ENCODE peak calls at places on chromosomes 13 and 19, in five cellular contexts. K, O, J, M and W are unnamed samples. For H3K4me1, the result is how much of the 10 kb centered on the place peaks cover.

GRCh38 chr13:108933061-108933460 is 303.6 kb downstream of the MYO16 start:
- DNase-seq in K (no peak), O (no peak), J (no peak), M (no peak), W (no peak)

GRCh38 chr19:39410620-39411005 is 1.9 kb upstream of the PLEKHG2 start:
- DNase-seq in K (no peak), O (no peak), J (no peak), M (peak), W (no peak)

GRCh38 chr19:48354332-48354992 is 9.3 kb downstream of the TMEM143 start:
- DNase-seq in K (peak), O (no peak), J (no peak), M (peak), W (no peak)

GRCh38 chr13:98174995-98175394 is 2.1 kb downstream of the RNF113B start:
- DNase-seq in K (no peak), O (no peak), J (no peak), M (no peak), W (no peak)

GRCh38 chr19:42468273-42468796 is 25.6 kb upstream of the CXCL17 start:
- DNase-seq in K (no peak), O (no peak), J (no peak), M (peak), W (no peak)

GRCh38 chr13:43878897-43879322 is 630 bp downstream of the CCDC122 start:
- DNase-seq in K (peak), O (peak), J (peak), M (peak), W (no peak)

GRCh38 chr13:92307752-92308151 is 909.3 kb downstream of the GPC5 start:
- DNase-seq in K (no peak), O (no peak), J (no peak), M (no peak), W (no peak)

GRCh38 chr13:60066206-60066605 is 97.5 kb downstream of the DIAPH3 start:
- DNase-seq in K (no peak), O (no peak), J (no peak), M (no peak), W (no peak)

GRCh38 chr19:5131866-5132561 is 163.1 kb downstream of the KDM4B start:
- DNase-seq in K (no peak), O (no peak), J (no peak), M (peak), W (no peak)

GRCh38 chr13:45500492-45501174 is 35.9 kb downstream of the COG3 start:
- DNase-seq in K (no peak), O (no peak), J (no peak), M (no peak), W (no peak)

GRCh38 chr13:51220706-51221105 is 1.5 kb upstream of the FAM124A start:
- DNase-seq in K (no peak), O (no peak), J (no peak), M (no peak), W (no peak)

GRCh38 chr13:110329258-110329657 is 22.2 kb downstream of the COL4A2 start:
- DNase-seq in K (no peak), O (no peak), J (no peak), M (no peak), W (no peak)
- H3K4me1 ChIP-seq in K (under half), O (under half), J (half or more), M (under half), W (under half)

DNA sequence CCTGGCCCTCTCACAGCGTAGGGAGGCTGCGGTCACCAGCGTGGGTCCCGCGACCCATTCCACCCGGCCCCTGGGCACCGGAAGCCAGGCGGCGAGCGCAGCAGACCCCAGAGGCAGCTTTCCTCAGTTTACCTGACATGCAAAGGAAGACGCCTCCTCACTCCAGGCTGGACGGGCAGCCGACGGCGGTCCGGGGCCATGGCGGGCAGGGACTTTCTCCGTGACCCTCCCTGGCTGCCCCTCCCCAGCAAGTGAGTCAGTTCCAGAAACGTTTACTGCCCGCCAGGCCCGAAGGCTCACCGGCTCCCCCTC is 5.5 kb downstream of the SBNO2 start:
- DNase-seq in K (no peak), O (no peak), J (no peak), M (no peak), W (no peak)
- H3K4me1 ChIP-seq in K (half or more), O (under half), J (under half), M (under half), W (under half)

GRCh38 chr13:99986751-99987150 is 5.2 kb downstream of the ZIC2 start:
- DNase-seq in K (no peak), O (peak), J (no peak), M (no peak), W (no peak)
- H3K4me1 ChIP-seq in K (under half), O (under half), J (under half), M (under half), W (under half)

GRCh38 chr19:1018393-1018792 is 2.5 kb downstream of the TMEM259 start:
- DNase-seq in K (no peak), O (no peak), J (no peak), M (no peak), W (no peak)

GRCh38 chr19:1017906-1018305 is 3.0 kb downstream of the TMEM259 start:
- DNase-seq in K (no peak), O (no peak), J (peak), M (no peak), W (no peak)

GRCh38 chr19:1019980-1020867 is 699 bp downstream of the TMEM259 start:
- DNase-seq in K (no peak), O (peak), J (no peak), M (no peak), W (no peak)

GRCh38 chr19:1019616-1019961 is 1.3 kb downstream of the TMEM259 start:
- DNase-seq in K (no peak), O (no peak), J (no peak), M (no peak), W (no peak)

DNA sequence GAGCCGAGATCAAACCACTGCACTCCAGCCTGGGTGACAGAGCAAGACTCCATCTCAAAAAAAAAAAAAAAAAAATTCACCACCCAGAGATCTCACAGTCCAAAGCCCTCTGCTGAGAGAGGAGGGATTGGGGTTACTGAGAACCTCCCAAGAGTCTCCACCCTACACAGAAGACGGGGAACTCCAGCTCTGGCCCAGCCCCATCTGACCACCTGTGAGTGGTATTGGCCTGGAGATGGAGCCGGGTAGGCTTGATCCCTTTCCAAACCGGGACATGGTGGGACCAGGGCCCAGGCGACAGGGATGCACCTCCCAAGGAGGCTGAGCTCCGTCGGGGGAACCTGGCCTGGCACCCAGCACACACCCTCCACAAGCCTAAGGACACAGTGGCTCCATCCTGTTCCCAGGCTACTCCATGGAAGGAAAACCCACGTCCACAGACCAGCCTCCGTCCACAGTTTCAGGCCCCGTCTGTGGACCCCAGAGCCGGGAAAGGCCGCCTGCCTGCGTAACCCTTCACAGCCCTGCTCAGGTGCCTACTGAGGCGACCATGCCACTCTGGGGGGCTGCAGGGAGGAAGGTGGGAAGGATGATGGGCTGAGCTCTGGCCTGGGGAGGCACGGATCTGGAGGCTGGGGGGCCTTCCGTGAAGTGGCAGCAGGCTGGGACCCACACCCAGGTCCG is 1.8 kb downstream of the TMEM259 start:
- DNase-seq in K (peak), O (no peak), J (peak), M (no peak), W (no peak)
- H3K4me1 ChIP-seq in K (half or more), O (under half), J (half or more), M (under half), W (half or more)

DNA sequence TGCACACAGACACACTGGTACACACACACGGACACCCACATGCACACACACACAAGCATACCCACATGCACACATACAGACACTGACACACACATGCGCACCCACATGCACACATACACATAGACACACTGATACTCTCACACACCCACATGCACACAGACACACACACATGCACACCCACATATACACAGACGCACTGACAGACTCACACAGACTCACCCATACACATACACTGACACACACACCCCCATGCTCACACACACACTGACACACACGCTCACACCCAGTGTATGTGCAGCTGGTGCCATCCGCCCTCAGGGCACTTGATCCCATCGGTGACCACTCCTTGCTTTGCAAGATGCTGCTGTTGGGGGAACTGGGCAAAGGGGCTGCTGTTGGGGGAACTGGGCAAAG is 9.7 kb upstream of the RASA3 start:
- DNase-seq in K (no peak), O (no peak), J (no peak), M (no peak), W (no peak)
- H3K4me1 ChIP-seq in K (under half), O (under half), J (under half), M (under half), W (half or more)

GRCh38 chr19:16316506-16316882 is 8.1 kb upstream of the KLF2 start:
- DNase-seq in K (no peak), O (no peak), J (no peak), M (no peak), W (no peak)

GRCh38 chr19:16323532-16323931 is 1.1 kb upstream of the KLF2 start:
- DNase-seq in K (no peak), O (no peak), J (no peak), M (no peak), W (no peak)

GRCh38 chr19:16315825-16316505 is 8.7 kb upstream of the KLF2 start:
- DNase-seq in K (peak), O (no peak), J (peak), M (peak), W (no peak)

GRCh38 chr19:16320987-16321386 is 3.6 kb upstream of the KLF2 start:
- DNase-seq in K (no peak), O (no peak), J (no peak), M (no peak), W (no peak)

DNA sequence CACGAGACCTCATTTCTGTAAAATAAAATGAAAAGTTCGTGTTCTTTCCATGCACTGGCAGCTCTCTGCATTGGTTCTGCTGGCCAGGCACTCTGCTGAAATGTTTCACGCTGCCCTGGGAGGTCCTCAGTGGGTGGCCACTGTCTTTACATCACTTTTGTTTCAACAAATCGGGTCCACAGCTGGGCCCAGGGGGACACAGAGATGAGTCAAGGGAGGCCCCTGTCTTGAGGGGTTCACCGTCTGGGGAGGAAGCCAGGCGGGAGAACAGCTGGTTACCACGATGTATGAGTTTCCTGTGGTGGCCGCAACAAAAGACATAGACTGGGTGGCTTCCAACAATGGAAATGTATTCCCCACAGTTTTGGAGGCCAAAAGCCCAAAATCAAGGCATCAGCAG is 5.2 kb upstream of the KLF2 start:
- DNase-seq in K (no peak), O (no peak), J (no peak), M (no peak), W (peak)
- H3K4me1 ChIP-seq in K (under half), O (under half), J (under half), M (under half), W (under half)

DNA sequence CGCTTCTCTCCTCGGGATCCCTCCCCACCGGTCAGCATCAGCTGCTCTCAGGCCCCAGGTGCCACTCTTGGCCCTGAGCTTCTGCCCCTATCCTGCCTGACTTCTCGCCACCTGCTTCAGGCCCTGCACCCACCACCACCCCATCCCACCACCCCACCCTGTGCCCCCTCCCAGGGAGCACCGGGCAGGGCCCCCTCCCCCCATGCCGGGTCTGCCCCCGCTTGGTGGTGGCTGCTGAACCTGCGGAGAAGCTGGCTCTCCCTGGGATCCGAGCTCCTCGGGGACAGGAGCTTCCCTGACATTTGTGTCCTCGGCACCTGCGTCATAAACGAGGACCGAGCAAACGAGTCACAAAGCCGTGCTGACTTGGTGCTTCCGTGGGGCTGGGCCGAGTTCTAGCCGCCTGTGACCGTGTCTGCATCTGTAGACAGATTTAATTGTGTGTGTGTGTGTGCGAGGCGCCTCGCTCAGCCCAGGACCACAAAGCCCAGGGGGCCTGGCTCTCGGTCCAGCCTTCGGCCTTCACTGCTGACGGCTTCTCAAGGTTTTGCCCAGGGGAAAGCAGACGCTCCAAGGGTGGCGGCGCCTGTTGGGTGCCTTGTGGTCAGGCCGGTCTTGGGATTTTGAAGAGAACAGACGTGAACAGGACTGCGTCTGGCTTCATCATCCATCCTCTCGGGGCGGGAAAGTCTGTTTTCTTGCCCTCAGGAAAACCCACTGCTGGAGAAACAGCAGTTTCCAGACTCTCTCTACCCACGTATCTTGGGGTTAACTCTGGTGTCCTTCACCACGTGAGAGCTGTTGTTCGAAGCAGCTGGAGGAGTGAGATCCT is 70.0 kb upstream of the MCF2L start:
- DNase-seq in K (no peak), O (no peak), J (peak), M (no peak), W (no peak)
- H3K4me1 ChIP-seq in K (under half), O (under half), J (under half), M (under half), W (under half)

GRCh38 chr13:99575376-99575775 is 74.1 kb downstream of the TM9SF2 start:
- DNase-seq in K (no peak), O (peak), J (no peak), M (no peak), W (no peak)

GRCh38 chr13:99572921-99573320 is 71.6 kb downstream of the TM9SF2 start:
- DNase-seq in K (no peak), O (peak), J (no peak), M (no peak), W (no peak)

GRCh38 chr13:99566125-99567083 is 65.1 kb downstream of the TM9SF2 start:
- DNase-seq in K (no peak), O (peak), J (no peak), M (no peak), W (no peak)

DNA sequence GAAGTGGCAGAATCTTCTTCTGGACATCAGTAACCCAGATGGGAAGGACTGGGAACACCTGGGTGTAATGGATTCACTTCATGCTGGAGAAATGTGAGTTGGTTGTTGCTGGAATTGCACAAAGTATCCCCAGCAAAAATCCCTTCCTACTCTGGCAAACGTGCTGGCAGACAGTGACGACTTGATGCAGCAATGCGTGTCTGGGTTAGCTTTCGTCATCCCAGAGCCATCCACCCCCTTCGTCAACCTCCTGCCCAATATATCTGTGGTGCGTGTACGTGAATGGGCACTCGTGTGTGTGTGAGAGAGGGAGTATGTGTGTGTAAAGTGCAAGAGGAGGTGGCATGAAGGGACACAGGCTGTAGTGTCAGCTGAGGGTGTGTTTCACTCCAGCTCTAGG is 70.9 kb downstream of the TM9SF2 start:
- DNase-seq in K (no peak), O (no peak), J (no peak), M (no peak), W (no peak)
- H3K4me1 ChIP-seq in K (under half), O (under half), J (under half), M (under half), W (under half)

DNA sequence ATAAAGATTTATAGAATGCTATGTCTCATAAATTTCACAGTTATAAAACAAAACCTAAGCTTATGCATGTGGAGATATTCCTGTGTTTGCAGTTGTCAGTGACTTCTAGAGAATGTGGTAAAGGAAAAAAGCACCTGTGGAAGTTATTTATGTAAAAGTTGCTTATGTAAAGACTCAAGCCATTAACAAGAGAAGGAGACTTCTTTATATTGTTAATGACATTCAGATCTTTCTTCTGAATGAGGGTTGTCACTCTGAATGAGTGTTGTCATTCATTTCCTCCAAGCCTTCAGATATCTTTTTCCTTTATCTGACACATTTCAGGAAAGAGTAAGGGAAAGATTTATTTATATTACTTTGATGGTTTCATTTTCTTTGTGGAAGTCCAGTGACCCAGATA is 202.6 kb downstream of the TM9SF2 start:
- DNase-seq in K (no peak), O (peak), J (no peak), M (no peak), W (no peak)
- H3K4me1 ChIP-seq in K (under half), O (under half), J (under half), M (under half), W (under half)

GRCh38 chr13:42873081-42873480 is 91.7 kb downstream of the FAM216B start:
- DNase-seq in K (no peak), O (no peak), J (no peak), M (no peak), W (no peak)

GRCh38 chr13:42878721-42879120 is 97.3 kb downstream of the FAM216B start:
- DNase-seq in K (no peak), O (no peak), J (no peak), M (no peak), W (no peak)

GRCh38 chr13:42876270-42876714 is 94.9 kb downstream of the FAM216B start:
- DNase-seq in K (no peak), O (peak), J (no peak), M (no peak), W (no peak)

GRCh38 chr13:42876810-42877550 is 95.6 kb downstream of the FAM216B start:
- DNase-seq in K (no peak), O (no peak), J (no peak), M (no peak), W (no peak)

GRCh38 chr13:42875448-42876269 is 94.3 kb downstream of the FAM216B start:
- DNase-seq in K (peak), O (peak), J (no peak), M (peak), W (no peak)
- H3K4me1 ChIP-seq in K (under half), O (under half), J (under half), M (under half), W (under half)